ENCODE peak calls at places on chromosomes 3 and 15, in nine cellular contexts. Q is HFFc6, N is WERI-Rb-1, G is cardiac fibroblast, M is tibial nerve, S is GM20000, F is GM13977, L is WTC11, Z is progenitor cell of endocrine pancreas. C is an unnamed sample.

GRCh38 chr15:78988361-78988911 is 43.6 kb upstream of the CTSH start:
- DNase-seq in Q (peak), N (no peak), G (peak), M (peak), S (peak), F (peak), L (no peak), Z (no peak), C (peak)

GRCh38 chr3:194274424-194275085 is 76.6 kb downstream of the CPN2 start:
- DNase-seq in Q (no peak), N (no peak), G (peak), M (no peak), S (no peak), F (no peak), L (peak), Z (no peak), C (peak)

GRCh38 chr3:45554001-45554691 is 40.4 kb upstream of the LIMD1 start:
- DNase-seq in Q (no peak), N (no peak), G (peak), M (no peak), S (peak), F (peak), L (no peak), Z (no peak), C (no peak)

GRCh38 chr15:60093273-60094067 is 89.4 kb downstream of the FOXB1 start:
- DNase-seq in Q (no peak), N (no peak), G (no peak), M (no peak), S (no peak), F (no peak), L (no peak), Z (no peak), C (no peak)

GRCh38 chr3:117910820-117911524 is 1123.7 kb downstream of the IGSF11 start:
- DNase-seq in Q (no peak), N (no peak), G (no peak), M (no peak), S (no peak), F (no peak), L (peak), Z (no peak), C (no peak)

GRCh38 chr3:16740531-16740930 is 135.3 kb upstream of the DAZL start:
- DNase-seq in Q (no peak), N (no peak), G (peak), M (no peak), S (no peak), F (no peak), L (no peak), Z (no peak), C (no peak)

GRCh38 chr3:131591394-131591990 is 88.7 kb upstream of the MRPL3 start:
- DNase-seq in Q (peak), N (no peak), G (peak), M (no peak), S (no peak), F (no peak), L (no peak), Z (no peak), C (no peak)

GRCh38 chr15:58510715-58511465 is 79.1 kb downstream of the LIPC start:
- DNase-seq in Q (peak), N (no peak), G (peak), M (no peak), S (no peak), F (no peak), L (no peak), Z (no peak), C (no peak)

GRCh38 chr3:194204793-194205065 is 68.8 kb downstream of the HES1 start:
- DNase-seq in Q (no peak), N (no peak), G (no peak), M (no peak), S (no peak), F (no peak), L (no peak), Z (no peak), C (no peak)

GRCh38 chr3:158258619-158259018 is 148.7 kb downstream of the RSRC1 start:
- DNase-seq in Q (no peak), N (no peak), G (no peak), M (no peak), S (no peak), F (no peak), L (no peak), Z (no peak), C (no peak)

GRCh38 chr3:134606033-134607025 is 44.5 kb downstream of the KY start:
- DNase-seq in Q (no peak), N (no peak), G (no peak), M (no peak), S (no peak), F (no peak), L (no peak), Z (no peak), C (no peak)

GRCh38 chr3:124131158-124132115 is 139.5 kb upstream of the ROPN1 start:
- DNase-seq in Q (no peak), N (no peak), G (peak), M (no peak), S (no peak), F (no peak), L (no peak), Z (no peak), C (no peak)

GRCh38 chr3:126313580-126314304 is 43.5 kb downstream of the KLF15 start:
- DNase-seq in Q (no peak), N (no peak), G (peak), M (no peak), S (no peak), F (no peak), L (no peak), Z (no peak), C (peak)

GRCh38 chr3:4834403-4834866 is 144.8 kb upstream of the BHLHE40 start:
- DNase-seq in Q (no peak), N (no peak), G (no peak), M (no peak), S (peak), F (peak), L (no peak), Z (no peak), C (peak)

DNA sequence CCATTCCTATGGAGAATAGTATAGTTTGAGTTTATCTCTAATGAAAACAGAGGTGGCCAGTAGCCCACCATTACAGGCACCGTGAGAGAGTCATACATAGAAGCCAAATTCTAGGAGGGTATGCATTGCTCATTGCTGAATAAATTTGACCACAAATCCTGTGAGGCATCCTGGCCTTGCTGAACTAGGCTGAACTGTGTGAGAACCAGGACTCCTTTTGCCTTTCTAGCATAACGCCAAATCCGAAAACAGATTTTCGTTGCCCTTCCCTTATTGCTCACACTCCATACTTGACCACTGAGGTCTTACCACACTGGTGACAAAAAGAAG is 50.4 kb downstream of the SLC2A2 start:
- DNase-seq in Q (no peak), N (no peak), G (peak), M (no peak), S (no peak), F (no peak), L (no peak), Z (no peak), C (no peak)
- TF ChIP-seq CTCF in Q (no peak), N (no peak), G (no peak), M (no peak), S (no peak), F (no peak), L (no peak), Z (no peak), C (no peak)

DNA sequence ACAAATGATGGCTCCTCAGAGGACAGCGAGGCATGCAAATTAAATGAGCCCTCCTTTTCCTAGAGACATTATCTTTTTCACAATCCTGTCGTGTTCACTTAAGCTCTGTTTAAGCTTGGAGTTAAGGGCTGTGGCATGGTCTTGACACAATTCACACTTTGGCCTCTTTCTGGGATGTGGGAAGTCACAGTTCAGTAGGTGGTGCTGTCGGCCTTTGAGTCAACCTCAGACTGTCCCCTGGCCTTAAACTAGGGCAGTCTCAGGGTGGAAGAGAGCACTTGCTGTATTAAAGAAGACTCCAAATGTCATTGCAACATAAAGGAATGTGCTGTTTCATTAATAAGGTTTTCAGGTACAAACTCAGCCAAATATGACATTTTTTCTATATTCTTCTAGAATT is 351.0 kb downstream of the MCTP2 start:
- DNase-seq in Q (no peak), N (no peak), G (no peak), M (no peak), S (peak), F (peak), L (peak), Z (peak), C (no peak)
- TF ChIP-seq CTCF in Q (no peak), N (no peak), G (no peak), M (peak), S (peak), F (peak), L (no peak), Z (peak), C (peak)

GRCh38 chr3:186208328-186208989 is 99.6 kb upstream of the ETV5 start:
- DNase-seq in Q (no peak), N (no peak), G (no peak), M (no peak), S (no peak), F (no peak), L (no peak), Z (no peak), C (no peak)
- TF ChIP-seq CTCF in Q (no peak), N (peak), G (no peak), M (no peak), S (no peak), F (peak), L (no peak), Z (no peak), C (no peak)

GRCh38 chr3:116306720-116307119 is 138.6 kb downstream of the LSAMP start:
- DNase-seq in Q (no peak), N (no peak), G (no peak), M (no peak), S (no peak), F (no peak), L (no peak), Z (no peak), C (no peak)
- TF ChIP-seq CTCF in Q (no peak), N (no peak), G (no peak), M (no peak), S (no peak), F (no peak), L (no peak), Z (no peak), C (no peak)

GRCh38 chr3:23809840-23810341 is 4.1 kb downstream of the UBE2E1 start:
- DNase-seq in Q (no peak), N (no peak), G (peak), M (no peak), S (peak), F (peak), L (no peak), Z (no peak), C (no peak)

GRCh38 chr3:23810342-23811116 is 4.8 kb downstream of the UBE2E1 start:
- DNase-seq in Q (no peak), N (peak), G (peak), M (peak), S (peak), F (peak), L (peak), Z (peak), C (peak)

GRCh38 chr3:23809294-23809693 is 3.5 kb downstream of the UBE2E1 start:
- DNase-seq in Q (no peak), N (no peak), G (no peak), M (no peak), S (peak), F (peak), L (no peak), Z (no peak), C (no peak)

GRCh38 chr3:23811919-23812318 is 6.2 kb downstream of the UBE2E1 start:
- DNase-seq in Q (no peak), N (no peak), G (no peak), M (no peak), S (peak), F (peak), L (no peak), Z (no peak), C (no peak)

GRCh38 chr3:23811117-23811487 is 5.3 kb downstream of the UBE2E1 start:
- DNase-seq in Q (no peak), N (peak), G (peak), M (no peak), S (no peak), F (peak), L (no peak), Z (no peak), C (no peak)
- TF ChIP-seq CTCF in Q (peak), N (no peak), G (no peak), M (no peak), S (no peak), F (no peak), L (no peak), Z (no peak), C (no peak)